ENCODE peak calls at places on chromosomes 4 and X, in five cellular contexts. One of them, this sample, is unnamed.

GRCh38 chrX:131747173-131747572 is 203.3 kb downstream of the OR13H1 start:
- DNase-seq in stimulated activated CD8-positive, alpha-beta memory T cell treated with anti-CD3 and anti-CD28 coated beads, Interleukin-7, amount 100 ng/mL, for 1 hour: peak
- DNase-seq in endothelial cell: no peak
- DNase-seq in SK-MEL-5: peak
- DNase-seq in left cardiac atrium: peak
- DNase-seq in this sample: no peak

GRCh38 chr4:21554036-21554435 is 394.5 kb downstream of the KCNIP4 start:
- DNase-seq in SK-MEL-5: no peak
- DNase-seq in left cardiac atrium: no peak
- DNase-seq in stimulated activated CD8-positive, alpha-beta memory T cell treated with anti-CD3 and anti-CD28 coated beads, Interleukin-7, amount 100 ng/mL, for 1 hour: no peak
- DNase-seq in endothelial cell: no peak
- DNase-seq in this sample: no peak

GRCh38 chrX:68571292-68572256 is 72.7 kb downstream of the YIPF6 start:
- DNase-seq in left cardiac atrium: no peak
- DNase-seq in stimulated activated CD8-positive, alpha-beta memory T cell treated with anti-CD3 and anti-CD28 coated beads, Interleukin-7, amount 100 ng/mL, for 1 hour: no peak
- DNase-seq in SK-MEL-5: peak
- DNase-seq in endothelial cell: no peak
- DNase-seq in this sample: no peak

GRCh38 chr4:13968723-13969122 is 341.2 kb upstream of the BOD1L1 start:
- DNase-seq in SK-MEL-5: no peak
- DNase-seq in endothelial cell: no peak
- DNase-seq in stimulated activated CD8-positive, alpha-beta memory T cell treated with anti-CD3 and anti-CD28 coated beads, Interleukin-7, amount 100 ng/mL, for 1 hour: no peak
- DNase-seq in left cardiac atrium: no peak
- DNase-seq in this sample: no peak

GRCh38 chr4:56684320-56684719 is 3.2 kb upstream of the HOPX start:
- DNase-seq in left cardiac atrium: no peak
- DNase-seq in SK-MEL-5: no peak
- DNase-seq in endothelial cell: no peak
- DNase-seq in stimulated activated CD8-positive, alpha-beta memory T cell treated with anti-CD3 and anti-CD28 coated beads, Interleukin-7, amount 100 ng/mL, for 1 hour: no peak
- DNase-seq in this sample: no peak

GRCh38 chr4:138951764-138952163 is 63.8 kb upstream of the NOCT start:
- DNase-seq in endothelial cell: no peak
- DNase-seq in stimulated activated CD8-positive, alpha-beta memory T cell treated with anti-CD3 and anti-CD28 coated beads, Interleukin-7, amount 100 ng/mL, for 1 hour: no peak
- DNase-seq in SK-MEL-5: no peak
- DNase-seq in left cardiac atrium: no peak
- DNase-seq in this sample: no peak

GRCh38 chrX:38754102-38754790 is 47.0 kb upstream of the MID1IP1 start:
- DNase-seq in left cardiac atrium: no peak
- DNase-seq in stimulated activated CD8-positive, alpha-beta memory T cell treated with anti-CD3 and anti-CD28 coated beads, Interleukin-7, amount 100 ng/mL, for 1 hour: no peak
- DNase-seq in SK-MEL-5: peak
- DNase-seq in endothelial cell: peak
- DNase-seq in this sample: peak

GRCh38 chr4:7458477-7458876 is 23.7 kb upstream of the PSAPL1 start:
- DNase-seq in endothelial cell: no peak
- DNase-seq in stimulated activated CD8-positive, alpha-beta memory T cell treated with anti-CD3 and anti-CD28 coated beads, Interleukin-7, amount 100 ng/mL, for 1 hour: no peak
- DNase-seq in left cardiac atrium: no peak
- DNase-seq in SK-MEL-5: no peak
- DNase-seq in this sample: no peak

GRCh38 chrX:154378059-154378798 is 866 bp upstream of the EMD start:
- DNase-seq in endothelial cell: peak
- DNase-seq in stimulated activated CD8-positive, alpha-beta memory T cell treated with anti-CD3 and anti-CD28 coated beads, Interleukin-7, amount 100 ng/mL, for 1 hour: no peak
- DNase-seq in SK-MEL-5: peak
- DNase-seq in left cardiac atrium: peak
- DNase-seq in this sample: peak

GRCh38 chr4:17027495-17027894 is 129.1 kb upstream of the LDB2 start:
- DNase-seq in stimulated activated CD8-positive, alpha-beta memory T cell treated with anti-CD3 and anti-CD28 coated beads, Interleukin-7, amount 100 ng/mL, for 1 hour: no peak
- DNase-seq in endothelial cell: no peak
- DNase-seq in SK-MEL-5: peak
- DNase-seq in left cardiac atrium: no peak
- DNase-seq in this sample: no peak

GRCh38 chr4:56086073-56086521 is 137.4 kb downstream of the CEP135 start:
- DNase-seq in SK-MEL-5: peak
- DNase-seq in stimulated activated CD8-positive, alpha-beta memory T cell treated with anti-CD3 and anti-CD28 coated beads, Interleukin-7, amount 100 ng/mL, for 1 hour: no peak
- DNase-seq in endothelial cell: no peak
- DNase-seq in left cardiac atrium: no peak
- DNase-seq in this sample: no peak

GRCh38 chr4:164779811-164780216 is 25.9 kb downstream of the SMIM31 start:
- DNase-seq in SK-MEL-5: peak
- DNase-seq in endothelial cell: peak
- DNase-seq in left cardiac atrium: no peak
- DNase-seq in stimulated activated CD8-positive, alpha-beta memory T cell treated with anti-CD3 and anti-CD28 coated beads, Interleukin-7, amount 100 ng/mL, for 1 hour: no peak
- DNase-seq in this sample: peak

GRCh38 chr4:109214622-109215350 is 87.7 kb downstream of the COL25A1 start:
- DNase-seq in endothelial cell: no peak
- DNase-seq in SK-MEL-5: no peak
- DNase-seq in stimulated activated CD8-positive, alpha-beta memory T cell treated with anti-CD3 and anti-CD28 coated beads, Interleukin-7, amount 100 ng/mL, for 1 hour: no peak
- DNase-seq in left cardiac atrium: no peak
- DNase-seq in this sample: no peak

GRCh38 chrX:40056420-40056819 is 41.3 kb downstream of the BCOR start:
- DNase-seq in stimulated activated CD8-positive, alpha-beta memory T cell treated with anti-CD3 and anti-CD28 coated beads, Interleukin-7, amount 100 ng/mL, for 1 hour: no peak
- DNase-seq in endothelial cell: no peak
- DNase-seq in left cardiac atrium: no peak
- DNase-seq in SK-MEL-5: no peak
- DNase-seq in this sample: no peak

GRCh38 chr4:19791422-19792113 is 460.1 kb upstream of the SLIT2 start:
- DNase-seq in left cardiac atrium: no peak
- DNase-seq in stimulated activated CD8-positive, alpha-beta memory T cell treated with anti-CD3 and anti-CD28 coated beads, Interleukin-7, amount 100 ng/mL, for 1 hour: no peak
- DNase-seq in endothelial cell: no peak
- DNase-seq in SK-MEL-5: peak
- DNase-seq in this sample: no peak

This sample was measured in thyroid gland.